ENCODE peak calls at places on chromosomes 7 and 10, in nine cellular contexts. C, R, G, A, T, S, B, D and U are unnamed samples.
A peak's percentile ranks its signal among the peaks of the same experiment; 100 is the strongest.

GRCh38 chr7:50812847-50813475 is 30.3 kb upstream of the GRB10 start:
- DNase-seq in A (peak; percentile 73), T (no peak), B (peak; percentile 54), G (peak; percentile 70), C (no peak), R (peak; percentile 81), S (no peak), D (no peak), U (no peak)

GRCh38 chr10:88385601-88386203 is 197.4 kb downstream of the RNLS start:
- DNase-seq in C (peak; percentile 9), B (peak; percentile 86), S (peak; percentile 73), R (no peak), T (peak; percentile 95), A (no peak), G (no peak), D (no peak), U (no peak)

GRCh38 chr7:94336009-94336408 is 58.7 kb upstream of the COL1A2 start:
- DNase-seq in G (peak; percentile 12), D (no peak), T (peak; percentile 10), B (no peak), C (no peak), R (no peak), A (no peak), S (no peak), U (no peak)

GRCh38 chr10:58268454-58268945 is 462 bp upstream of the CISD1 start:
- DNase-seq in C (no peak), S (no peak), A (no peak), B (no peak), T (no peak), G (no peak), D (no peak), R (no peak), U (peak; percentile 58)

GRCh38 chr7:26506196-26506595 is 214.5 kb downstream of the SNX10 start:
- DNase-seq in G (no peak), S (no peak), R (no peak), A (no peak), T (no peak), B (no peak), D (no peak), C (no peak), U (no peak)

GRCh38 chr10:79144341-79145173 is 75.8 kb downstream of the ZMIZ1 start:
- DNase-seq in T (no peak), A (peak; percentile 33), C (no peak), R (no peak), S (no peak), G (no peak), D (no peak), B (no peak), U (no peak)

GRCh38 chr10:47025540-47026300 is 114.5 kb downstream of the PTPN20 start:
- DNase-seq in T (no peak), D (peak; percentile 22), G (peak; percentile 72), C (no peak), S (no peak), R (peak; percentile 37), A (peak; percentile 86), B (peak; percentile 40), U (no peak)

GRCh38 chr7:47379629-47380324 is 202.1 kb downstream of the TNS3 start:
- DNase-seq in D (peak; percentile 52), C (peak; percentile 39), R (peak; percentile 77), B (no peak), G (peak; percentile 75), S (no peak), T (no peak), A (peak; percentile 54), U (no peak)

GRCh38 chr7:33039257-33039904 is 23.2 kb downstream of the NT5C3A start:
- DNase-seq in S (peak; percentile 33), D (no peak), A (no peak), R (peak; percentile 28), C (no peak), G (no peak), T (peak; percentile 67), B (no peak), U (no peak)